ENCODE peak calls at places on chromosomes 2 and 18, in ten cellular contexts. U is right cardiac atrium; W is IMR-90; Y is CD8-positive, alpha-beta T cell; T is upper lobe of left lung; I is adrenal gland; X is tibial nerve; Z is MM.1S; H is colonic mucosa; P is H9. Q is an unnamed sample.
A peak's percentile ranks its signal among the peaks of the same experiment; 100 is the strongest.

GRCh38 chr2:182767578-182767977 is 51.5 kb downstream of the DNAJC10 start:
- DNase-seq in I (no peak), W (peak; percentile 33), X (no peak), U (no peak), P (peak; percentile 28), T (no peak), H (no peak), Z (peak; percentile 18), Y (no peak), Q (no peak)

GRCh38 chr2:216808805-216809425 is 50.9 kb downstream of the TNP1 start:
- DNase-seq in P (no peak), I (no peak), H (no peak), Z (no peak), U (no peak), W (no peak), X (no peak), T (no peak), Y (no peak), Q (no peak)

GRCh38 chr18:10142056-10142455 is 228.2 kb downstream of the VAPA start:
- DNase-seq in X (no peak), Y (no peak), P (no peak), Z (no peak), I (no peak), W (no peak), U (no peak), T (no peak), H (no peak), Q (no peak)

GRCh38 chr18:8084160-8084559 is 517.0 kb downstream of the PTPRM start:
- DNase-seq in I (peak; percentile 35), P (peak; percentile 82), X (peak; percentile 6), H (peak; percentile 29), Z (peak; percentile 14), W (peak; percentile 46), U (peak; percentile 57), T (no peak), Y (no peak), Q (no peak)

GRCh38 chr2:86695053-86695691 is 24.9 kb upstream of the RMND5A start:
- DNase-seq in X (no peak), T (no peak), W (peak; percentile 10), Z (no peak), H (peak; percentile 46), Y (no peak), U (no peak), I (no peak), P (peak; percentile 82), Q (no peak)

GRCh38 chr18:24995738-24996137 is 356.2 kb downstream of the ZNF521 start:
- DNase-seq in T (no peak), I (no peak), Z (no peak), Y (no peak), H (no peak), P (no peak), X (no peak), U (no peak), W (peak; percentile 83), Q (no peak)

GRCh38 chr2:237901932-237902846 is 42.8 kb downstream of the RAMP1 start:
- DNase-seq in H (no peak), P (peak; percentile 60), W (no peak), I (no peak), T (no peak), U (peak; percentile 48), Y (peak; percentile 44), X (no peak), Z (no peak), Q (no peak)

GRCh38 chr2:217160978-217161973 is 301.4 kb upstream of the TNP1 start:
- DNase-seq in Y (no peak), T (no peak), X (no peak), Z (no peak), I (no peak), W (no peak), P (no peak), H (no peak), U (no peak), Q (no peak)

GRCh38 chr2:64003239-64003638 is 16.0 kb downstream of the VPS54 start:
- DNase-seq in X (no peak), W (no peak), Y (no peak), I (no peak), U (no peak), T (no peak), Z (no peak), P (no peak), H (no peak), Q (no peak)

GRCh38 chr2:202491514-202491913 is 115.4 kb downstream of the BMPR2 start:
- DNase-seq in Z (no peak), I (no peak), U (no peak), W (no peak), P (no peak), T (no peak), X (no peak), H (no peak), Y (no peak), Q (no peak)

GRCh38 chr2:202486351-202486750 is 110.2 kb downstream of the BMPR2 start:
- DNase-seq in H (no peak), W (no peak), P (no peak), Z (no peak), T (no peak), X (no peak), Y (no peak), U (no peak), I (no peak), Q (no peak)

GRCh38 chr2:202494300-202494699 is 118.2 kb downstream of the BMPR2 start:
- DNase-seq in X (no peak), Y (no peak), Z (no peak), I (no peak), P (no peak), T (no peak), W (peak; percentile 96), H (peak; percentile 40), U (peak; percentile 50), Q (no peak)

GRCh38 chr2:202490479-202490878 is 114.4 kb downstream of the BMPR2 start:
- DNase-seq in U (no peak), W (no peak), H (no peak), T (no peak), X (no peak), P (no peak), Z (no peak), Y (no peak), I (no peak), Q (no peak)

GRCh38 chr2:202488671-202489070 is 112.5 kb downstream of the BMPR2 start:
- DNase-seq in X (no peak), W (no peak), Z (no peak), Y (no peak), I (no peak), U (no peak), H (no peak), P (no peak), T (no peak), Q (no peak)
- H3K27ac ChIP-seq in X (no peak overlapping the region), W (no peak overlapping the region), Z (no peak overlapping the region), Y (no peak overlapping the region), I (no peak overlapping the region), U (no peak overlapping the region), H (no peak overlapping the region), P (no peak overlapping the region), T (no peak overlapping the region), Q (no peak overlapping the region)

GRCh38 chr2:173350383-173350782 is 4.3 kb upstream of the CDCA7 start:
- DNase-seq in I (no peak), U (no peak), W (no peak), Y (no peak), X (no peak), T (no peak), Z (peak; percentile 32), P (no peak), H (no peak), Q (no peak)

GRCh38 chr2:173343921-173344320 is 10.8 kb upstream of the CDCA7 start:
- DNase-seq in U (no peak), X (no peak), T (no peak), I (no peak), W (no peak), P (no peak), Z (no peak), H (no peak), Y (no peak), Q (no peak)

GRCh38 chr2:173349295-173349694 is 5.4 kb upstream of the CDCA7 start:
- DNase-seq in P (no peak), H (no peak), T (no peak), Z (no peak), I (no peak), Y (no peak), U (no peak), X (no peak), W (no peak), Q (no peak)

GRCh38 chr2:173347305-173348168 is 7.1 kb upstream of the CDCA7 start:
- DNase-seq in X (no peak), T (no peak), Y (no peak), P (no peak), W (no peak), I (no peak), Z (no peak), U (no peak), H (no peak), Q (no peak)

DNA sequence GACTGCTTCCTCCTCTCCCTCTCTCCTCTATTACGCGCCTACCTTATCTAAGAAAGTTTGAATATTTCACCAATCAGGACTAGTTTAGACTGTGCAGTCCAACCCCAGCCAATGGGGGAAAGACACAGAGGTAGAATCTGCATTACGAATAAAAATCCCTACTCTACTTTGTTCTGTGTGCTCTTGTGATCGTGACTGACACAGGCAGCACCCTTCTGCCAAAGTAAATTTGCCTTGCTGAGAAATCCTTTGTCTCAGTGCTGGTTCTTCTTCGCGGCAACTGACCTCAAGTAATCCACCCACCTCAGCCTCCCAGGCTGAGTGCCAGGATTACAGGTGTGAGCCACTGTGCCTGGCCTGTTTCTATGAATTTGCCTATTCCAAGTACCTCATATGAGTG is 8.6 kb upstream of the CDCA7 start:
- DNase-seq in X (no peak), W (no peak), Z (no peak), Y (no peak), U (no peak), T (no peak), H (no peak), I (no peak), P (no peak), Q (no peak)
- H3K9me3 ChIP-seq in X (no peaks in the 10 kb centered on the region), W (no peaks in the 10 kb centered on the region), Z (no peaks in the 10 kb centered on the region), Y (no peaks in the 10 kb centered on the region), U (no peaks in the 10 kb centered on the region), T (peaks cover 11% of the 10 kb centered on the region), H (no peaks in the 10 kb centered on the region), I (no peaks in the 10 kb centered on the region), P (no peaks in the 10 kb centered on the region), Q (no peaks in the 10 kb centered on the region)

DNA sequence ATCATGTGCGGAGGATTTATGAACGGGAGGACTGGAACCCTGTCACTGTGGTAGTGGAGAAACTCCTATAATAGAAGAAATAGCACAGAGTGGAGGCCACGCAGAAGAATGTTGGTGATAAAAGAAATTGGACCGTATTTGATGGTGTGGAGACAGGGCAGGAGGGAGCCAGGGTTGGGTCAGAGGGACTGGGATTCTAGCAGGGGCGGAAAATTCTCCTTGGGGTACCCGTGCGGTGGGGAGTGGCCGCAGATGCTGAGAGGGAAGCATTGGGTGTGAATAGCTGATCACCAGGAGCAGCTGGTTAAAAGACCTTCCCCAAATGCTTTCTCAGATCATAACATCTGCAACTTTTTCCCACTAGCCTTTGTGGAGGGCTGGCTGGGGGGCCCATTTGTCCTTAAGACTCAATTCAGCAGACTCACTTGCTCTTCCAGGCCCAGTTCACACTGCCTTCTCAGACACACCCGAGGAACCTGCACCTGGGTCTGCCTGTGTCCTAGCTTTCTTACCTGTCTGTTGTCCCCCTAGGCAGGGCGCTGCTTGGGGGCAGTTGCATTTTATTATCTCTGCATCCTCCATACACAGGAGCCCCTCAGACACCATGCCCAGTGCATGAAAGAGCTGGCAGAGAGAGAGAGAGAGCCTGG is 7.1 kb downstream of the SH3BP4 start:
- DNase-seq in Z (no peak), X (no peak), P (no peak), T (no peak), W (no peak), H (peak; percentile 15), I (no peak), Y (no peak), U (no peak), Q (no peak)
- H3K27ac ChIP-seq in Z (no peak overlapping the region), X (no peak overlapping the region), P (no peak overlapping the region), T (no peak overlapping the region), W (peak overlapping the region; percentile 41), H (no peak overlapping the region), I (no peak overlapping the region), Y (no peak overlapping the region), U (no peak overlapping the region), Q (no peak overlapping the region)

GRCh38 chr2:240963065-240963375 is 35.4 kb upstream of the SNED1 start:
- DNase-seq in X (peak; percentile 4), H (no peak), P (peak; percentile 20), U (no peak), W (no peak), T (peak; percentile 77), Y (no peak), Z (no peak), I (peak; percentile 30), Q (no peak)
- H3K9me3 ChIP-seq in X (no peaks in the 10 kb centered on the region), H (no peaks in the 10 kb centered on the region), P (no peaks in the 10 kb centered on the region), U (no peaks in the 10 kb centered on the region), W (no peaks in the 10 kb centered on the region), T (no peaks in the 10 kb centered on the region), Y (no peaks in the 10 kb centered on the region), Z (no peaks in the 10 kb centered on the region), I (no peaks in the 10 kb centered on the region), Q (no peaks in the 10 kb centered on the region)

Q was measured in vagina.